ENCODE peak calls at places on chromosomes 12 and 14, in nine cellular contexts. One of them, this sample, is unnamed.
A peak's percentile ranks its signal among the peaks of the same experiment; 100 is the strongest.

GRCh38 chr12:6263931-6264330 is 46.6 kb upstream of the PLEKHG6 start:
- DNase-seq in SK-N-SH: peak; percentile 68
- DNase-seq in neuronal stem cell: no peak
- DNase-seq in ovary: no peak
- DNase-seq in HCT116: no peak
- DNase-seq in adrenal gland: peak; percentile 68
- DNase-seq in CD8-positive, alpha-beta memory T cell: no peak
- DNase-seq in keratinocyte: no peak
- DNase-seq in left ventricle myocardium inferior: no peak
- DNase-seq in this sample: peak; percentile 10

GRCh38 chr14:73634333-73634833 is 10.4 kb upstream of the DNAL1 start:
- DNase-seq in ovary: peak; percentile 47
- DNase-seq in neuronal stem cell: peak; percentile 45
- DNase-seq in CD8-positive, alpha-beta memory T cell: no peak
- DNase-seq in keratinocyte: no peak
- DNase-seq in SK-N-SH: peak; percentile 16
- DNase-seq in adrenal gland: no peak
- DNase-seq in HCT116: no peak
- DNase-seq in left ventricle myocardium inferior: peak; percentile 38
- DNase-seq in this sample: no peak

GRCh38 chr12:96399919-96400630 is at the start of gene CDK17:
- DNase-seq in left ventricle myocardium inferior: peak; percentile 84
- DNase-seq in ovary: peak; percentile 80
- DNase-seq in HCT116: peak; percentile 50
- DNase-seq in keratinocyte: no peak
- DNase-seq in CD8-positive, alpha-beta memory T cell: peak; percentile 91
- DNase-seq in SK-N-SH: peak; percentile 97
- DNase-seq in neuronal stem cell: peak; percentile 77
- DNase-seq in adrenal gland: peak; percentile 84
- DNase-seq in this sample: peak; percentile 91

GRCh38 chr12:124369055-124369900 is 74.4 kb downstream of the RFLNA start:
- DNase-seq in neuronal stem cell: no peak
- DNase-seq in adrenal gland: peak; percentile 97
- DNase-seq in left ventricle myocardium inferior: peak; percentile 92
- DNase-seq in HCT116: no peak
- DNase-seq in keratinocyte: no peak
- DNase-seq in ovary: peak; percentile 95
- DNase-seq in CD8-positive, alpha-beta memory T cell: no peak
- DNase-seq in SK-N-SH: peak; percentile 96
- DNase-seq in this sample: peak; percentile 87

GRCh38 chr12:101779626-101780025 is 40.4 kb upstream of the SYCP3 start:
- DNase-seq in left ventricle myocardium inferior: no peak
- DNase-seq in CD8-positive, alpha-beta memory T cell: no peak
- DNase-seq in SK-N-SH: no peak
- DNase-seq in adrenal gland: no peak
- DNase-seq in HCT116: no peak
- DNase-seq in neuronal stem cell: no peak
- DNase-seq in keratinocyte: no peak
- DNase-seq in ovary: no peak
- DNase-seq in this sample: no peak

GRCh38 chr12:124523071-124523470 is 44.3 kb downstream of the NCOR2 start:
- DNase-seq in left ventricle myocardium inferior: peak; percentile 28
- DNase-seq in adrenal gland: no peak
- DNase-seq in CD8-positive, alpha-beta memory T cell: no peak
- DNase-seq in neuronal stem cell: no peak
- DNase-seq in SK-N-SH: no peak
- DNase-seq in ovary: no peak
- DNase-seq in HCT116: no peak
- DNase-seq in keratinocyte: no peak
- DNase-seq in this sample: no peak

GRCh38 chr12:77488041-77488620 is 342.6 kb upstream of the NAV3 start:
- DNase-seq in neuronal stem cell: no peak
- DNase-seq in HCT116: no peak
- DNase-seq in adrenal gland: no peak
- DNase-seq in keratinocyte: no peak
- DNase-seq in ovary: no peak
- DNase-seq in left ventricle myocardium inferior: no peak
- DNase-seq in SK-N-SH: no peak
- DNase-seq in CD8-positive, alpha-beta memory T cell: no peak
- DNase-seq in this sample: no peak

GRCh38 chr14:55005071-55005470 is 21.8 kb downstream of the WDHD1 start:
- DNase-seq in ovary: no peak
- DNase-seq in HCT116: no peak
- DNase-seq in adrenal gland: no peak
- DNase-seq in left ventricle myocardium inferior: no peak
- DNase-seq in CD8-positive, alpha-beta memory T cell: no peak
- DNase-seq in keratinocyte: no peak
- DNase-seq in neuronal stem cell: no peak
- DNase-seq in SK-N-SH: no peak
- DNase-seq in this sample: no peak

GRCh38 chr12:96493101-96493500 is 3.7 kb downstream of the CFAP54 start:
- DNase-seq in neuronal stem cell: no peak
- DNase-seq in adrenal gland: no peak
- DNase-seq in CD8-positive, alpha-beta memory T cell: no peak
- DNase-seq in ovary: no peak
- DNase-seq in left ventricle myocardium inferior: no peak
- DNase-seq in HCT116: no peak
- DNase-seq in keratinocyte: no peak
- DNase-seq in SK-N-SH: no peak
- DNase-seq in this sample: no peak

GRCh38 chr12:65170245-65170881 is 980 bp downstream of the LEMD3 start:
- DNase-seq in ovary: peak; percentile 25
- DNase-seq in neuronal stem cell: peak; percentile 54
- DNase-seq in keratinocyte: no peak
- DNase-seq in SK-N-SH: peak; percentile 63
- DNase-seq in adrenal gland: peak; percentile 57
- DNase-seq in CD8-positive, alpha-beta memory T cell: peak; percentile 57
- DNase-seq in HCT116: peak; percentile 28
- DNase-seq in left ventricle myocardium inferior: peak; percentile 64
- DNase-seq in this sample: peak; percentile 85

GRCh38 chr12:91722072-91722471 is 423.6 kb downstream of the BTG1 start:
- DNase-seq in left ventricle myocardium inferior: no peak
- DNase-seq in HCT116: no peak
- DNase-seq in adrenal gland: no peak
- DNase-seq in CD8-positive, alpha-beta memory T cell: no peak
- DNase-seq in keratinocyte: peak; percentile 41
- DNase-seq in ovary: no peak
- DNase-seq in neuronal stem cell: no peak
- DNase-seq in SK-N-SH: no peak
- DNase-seq in this sample: no peak

GRCh38 chr12:104991565-104992128 is 5.5 kb downstream of the NOPCHAP1 start:
- DNase-seq in keratinocyte: no peak
- DNase-seq in HCT116: no peak
- DNase-seq in neuronal stem cell: no peak
- DNase-seq in left ventricle myocardium inferior: no peak
- DNase-seq in ovary: no peak
- DNase-seq in SK-N-SH: no peak
- DNase-seq in CD8-positive, alpha-beta memory T cell: no peak
- DNase-seq in adrenal gland: no peak
- DNase-seq in this sample: no peak

GRCh38 chr12:64675795-64676194 is 65.5 kb downstream of the RASSF3 start:
- DNase-seq in HCT116: no peak
- DNase-seq in left ventricle myocardium inferior: peak; percentile 30
- DNase-seq in keratinocyte: no peak
- DNase-seq in SK-N-SH: peak; percentile 47
- DNase-seq in CD8-positive, alpha-beta memory T cell: no peak
- DNase-seq in neuronal stem cell: no peak
- DNase-seq in adrenal gland: peak; percentile 91
- DNase-seq in ovary: no peak
- DNase-seq in this sample: peak; percentile 54

GRCh38 chr12:130768120-130768519 is 52.0 kb upstream of the RIMBP2 start:
- DNase-seq in SK-N-SH: no peak
- DNase-seq in HCT116: no peak
- DNase-seq in ovary: no peak
- DNase-seq in adrenal gland: no peak
- DNase-seq in left ventricle myocardium inferior: no peak
- DNase-seq in CD8-positive, alpha-beta memory T cell: no peak
- DNase-seq in neuronal stem cell: no peak
- DNase-seq in keratinocyte: peak; percentile 80
- DNase-seq in this sample: no peak

GRCh38 chr14:36373982-36374673 is 53.7 kb upstream of the MBIP start:
- DNase-seq in neuronal stem cell: peak; percentile 84
- DNase-seq in HCT116: peak; percentile 82
- DNase-seq in SK-N-SH: peak; percentile 46
- DNase-seq in ovary: peak; percentile 11
- DNase-seq in adrenal gland: peak; percentile 74
- DNase-seq in left ventricle myocardium inferior: peak; percentile 26
- DNase-seq in CD8-positive, alpha-beta memory T cell: peak; percentile 41
- DNase-seq in keratinocyte: peak; percentile 65
- DNase-seq in this sample: peak; percentile 71

GRCh38 chr14:52051251-52051650 is 17.6 kb downstream of the NID2 start:
- DNase-seq in ovary: no peak
- DNase-seq in left ventricle myocardium inferior: no peak
- DNase-seq in CD8-positive, alpha-beta memory T cell: no peak
- DNase-seq in adrenal gland: no peak
- DNase-seq in SK-N-SH: no peak
- DNase-seq in keratinocyte: no peak
- DNase-seq in HCT116: no peak
- DNase-seq in neuronal stem cell: no peak
- DNase-seq in this sample: no peak

GRCh38 chr14:52054678-52055077 is 14.2 kb downstream of the NID2 start:
- DNase-seq in CD8-positive, alpha-beta memory T cell: no peak
- DNase-seq in left ventricle myocardium inferior: no peak
- DNase-seq in adrenal gland: no peak
- DNase-seq in ovary: no peak
- DNase-seq in neuronal stem cell: no peak
- DNase-seq in HCT116: no peak
- DNase-seq in SK-N-SH: no peak
- DNase-seq in keratinocyte: no peak
- DNase-seq in this sample: no peak

GRCh38 chr14:52052289-52052943 is 16.4 kb downstream of the NID2 start:
- DNase-seq in neuronal stem cell: no peak
- DNase-seq in ovary: peak; percentile 33
- DNase-seq in adrenal gland: no peak
- DNase-seq in SK-N-SH: no peak
- DNase-seq in CD8-positive, alpha-beta memory T cell: no peak
- DNase-seq in HCT116: no peak
- DNase-seq in keratinocyte: no peak
- DNase-seq in left ventricle myocardium inferior: no peak
- DNase-seq in this sample: no peak

GRCh38 chr14:52051861-52052260 is 17.0 kb downstream of the NID2 start:
- DNase-seq in SK-N-SH: no peak
- DNase-seq in adrenal gland: no peak
- DNase-seq in ovary: no peak
- DNase-seq in neuronal stem cell: no peak
- DNase-seq in left ventricle myocardium inferior: no peak
- DNase-seq in HCT116: no peak
- DNase-seq in keratinocyte: no peak
- DNase-seq in CD8-positive, alpha-beta memory T cell: no peak
- DNase-seq in this sample: no peak

DNA sequence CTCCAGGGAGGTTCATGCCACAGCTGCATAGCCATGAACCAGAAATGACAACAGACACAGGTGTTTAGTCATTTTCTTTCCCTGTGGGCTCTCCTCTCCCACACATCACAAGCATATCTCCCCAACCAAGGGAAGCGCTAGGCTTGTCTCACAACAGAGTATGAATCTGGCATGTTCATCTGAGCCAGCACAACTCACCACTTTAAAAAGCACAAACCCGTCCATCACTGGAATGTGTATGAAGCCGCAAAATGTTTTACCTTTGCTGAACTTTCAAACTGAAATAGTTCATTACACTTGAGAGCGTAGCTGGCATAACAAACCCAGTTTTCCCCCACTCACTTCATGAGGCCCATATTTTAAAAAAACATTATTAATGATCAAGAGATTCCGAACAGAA is 15.9 kb downstream of the NID2 start:
- DNase-seq in neuronal stem cell: no peak
- DNase-seq in SK-N-SH: no peak
- DNase-seq in CD8-positive, alpha-beta memory T cell: no peak
- DNase-seq in left ventricle myocardium inferior: no peak
- DNase-seq in adrenal gland: no peak
- DNase-seq in keratinocyte: no peak
- DNase-seq in HCT116: no peak
- DNase-seq in ovary: no peak
- DNase-seq in this sample: no peak
- H3K4me1 ChIP-seq in neuronal stem cell: peaks cover 4% of the 10 kb centered on the region
- H3K4me1 ChIP-seq in SK-N-SH: peaks cover 3% of the 10 kb centered on the region
- H3K4me1 ChIP-seq in CD8-positive, alpha-beta memory T cell: no peaks in the 10 kb centered on the region
- H3K4me1 ChIP-seq in left ventricle myocardium inferior: peaks cover 80% of the 10 kb centered on the region
- H3K4me1 ChIP-seq in adrenal gland: peaks cover 5% of the 10 kb centered on the region
- H3K4me1 ChIP-seq in keratinocyte: no peaks in the 10 kb centered on the region
- H3K4me1 ChIP-seq in HCT116: no peaks in the 10 kb centered on the region
- H3K4me1 ChIP-seq in ovary: peaks cover 34% of the 10 kb centered on the region
- H3K4me1 ChIP-seq in this sample: peaks cover 10% of the 10 kb centered on the region

GRCh38 chr12:54411398-54412241 is 7.4 kb downstream of the ITGA5 start:
- DNase-seq in adrenal gland: peak; percentile 95
- DNase-seq in HCT116: no peak
- DNase-seq in ovary: no peak
- DNase-seq in keratinocyte: peak; percentile 95
- DNase-seq in neuronal stem cell: no peak
- DNase-seq in SK-N-SH: no peak
- DNase-seq in left ventricle myocardium inferior: peak; percentile 68
- DNase-seq in CD8-positive, alpha-beta memory T cell: peak; percentile 62
- DNase-seq in this sample: no peak
- H3K4me1 ChIP-seq in adrenal gland: peaks cover 49% of the 10 kb centered on the region
- H3K4me1 ChIP-seq in HCT116: no peaks in the 10 kb centered on the region
- H3K4me1 ChIP-seq in ovary: peaks cover 8% of the 10 kb centered on the region
- H3K4me1 ChIP-seq in keratinocyte: peaks cover 43% of the 10 kb centered on the region
- H3K4me1 ChIP-seq in neuronal stem cell: peaks cover 3% of the 10 kb centered on the region
- H3K4me1 ChIP-seq in SK-N-SH: no peaks in the 10 kb centered on the region
- H3K4me1 ChIP-seq in left ventricle myocardium inferior: peaks cover 100% of the 10 kb centered on the region
- H3K4me1 ChIP-seq in CD8-positive, alpha-beta memory T cell: peaks cover 65% of the 10 kb centered on the region
- H3K4me1 ChIP-seq in this sample: no peaks in the 10 kb centered on the region

DNA sequence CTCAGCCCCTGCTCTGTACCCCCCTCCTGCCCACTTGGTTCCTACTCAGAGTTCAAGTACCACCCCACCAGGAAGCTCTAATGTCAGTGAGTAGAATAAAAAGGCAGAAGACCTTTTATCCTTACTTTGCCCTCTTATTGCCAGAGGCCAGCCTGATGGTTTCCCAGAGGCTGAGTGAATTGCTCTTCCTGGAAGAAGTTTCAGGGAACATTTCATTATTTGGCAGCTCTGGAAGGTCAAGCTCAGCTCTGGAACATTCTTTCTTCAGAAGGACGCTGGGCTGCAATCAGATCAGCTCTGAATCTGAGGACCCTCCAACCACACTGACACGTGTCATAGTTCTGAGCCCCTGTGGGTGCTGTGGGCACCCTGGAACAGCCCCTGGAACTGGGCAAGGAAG is 188.9 kb downstream of the ETV6 start:
- DNase-seq in adrenal gland: peak; percentile 53
- DNase-seq in ovary: no peak
- DNase-seq in neuronal stem cell: no peak
- DNase-seq in keratinocyte: no peak
- DNase-seq in left ventricle myocardium inferior: no peak
- DNase-seq in CD8-positive, alpha-beta memory T cell: no peak
- DNase-seq in SK-N-SH: no peak
- DNase-seq in HCT116: no peak
- DNase-seq in this sample: no peak
- H3K4me1 ChIP-seq in adrenal gland: peaks cover 31% of the 10 kb centered on the region
- H3K4me1 ChIP-seq in ovary: peaks cover 13% of the 10 kb centered on the region
- H3K4me1 ChIP-seq in neuronal stem cell: no peaks in the 10 kb centered on the region
- H3K4me1 ChIP-seq in keratinocyte: peaks cover 3% of the 10 kb centered on the region
- H3K4me1 ChIP-seq in left ventricle myocardium inferior: peaks cover 71% of the 10 kb centered on the region
- H3K4me1 ChIP-seq in CD8-positive, alpha-beta memory T cell: peaks cover 5% of the 10 kb centered on the region
- H3K4me1 ChIP-seq in SK-N-SH: no peaks in the 10 kb centered on the region
- H3K4me1 ChIP-seq in HCT116: no peaks in the 10 kb centered on the region
- H3K4me1 ChIP-seq in this sample: peaks cover 47% of the 10 kb centered on the region

DNA sequence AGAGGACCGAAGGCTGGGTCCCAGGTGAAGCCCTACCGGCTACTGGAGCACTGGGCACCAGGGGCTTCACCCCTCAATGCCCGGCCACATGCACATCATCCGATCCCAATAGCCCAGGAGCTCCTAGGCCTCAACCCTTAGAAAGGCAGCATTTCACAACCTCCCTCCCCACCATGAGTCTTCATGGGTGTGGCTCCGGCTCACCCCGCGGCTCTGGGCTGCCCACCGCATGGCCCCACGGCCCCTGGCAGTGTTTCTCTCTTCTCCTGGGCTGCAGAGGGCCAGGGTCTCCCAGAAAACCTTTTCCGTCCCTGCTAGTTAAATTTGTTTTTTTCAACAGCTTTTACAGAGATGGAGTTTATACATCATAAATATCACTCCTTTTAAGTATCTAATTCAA is 28.6 kb upstream of the DLK1 start:
- DNase-seq in adrenal gland: no peak
- DNase-seq in CD8-positive, alpha-beta memory T cell: no peak
- DNase-seq in left ventricle myocardium inferior: no peak
- DNase-seq in keratinocyte: no peak
- DNase-seq in HCT116: no peak
- DNase-seq in neuronal stem cell: no peak
- DNase-seq in SK-N-SH: no peak
- DNase-seq in ovary: no peak
- DNase-seq in this sample: no peak
- H3K4me1 ChIP-seq in adrenal gland: peaks cover 16% of the 10 kb centered on the region
- H3K4me1 ChIP-seq in CD8-positive, alpha-beta memory T cell: no peaks in the 10 kb centered on the region
- H3K4me1 ChIP-seq in left ventricle myocardium inferior: no peaks in the 10 kb centered on the region
- H3K4me1 ChIP-seq in keratinocyte: peaks cover 17% of the 10 kb centered on the region
- H3K4me1 ChIP-seq in HCT116: peaks cover 21% of the 10 kb centered on the region
- H3K4me1 ChIP-seq in neuronal stem cell: peaks cover 23% of the 10 kb centered on the region
- H3K4me1 ChIP-seq in SK-N-SH: peaks cover 56% of the 10 kb centered on the region
- H3K4me1 ChIP-seq in ovary: peaks cover 8% of the 10 kb centered on the region
- H3K4me1 ChIP-seq in this sample: no peaks in the 10 kb centered on the region

This sample was measured in mucosa of descending colon.